ENCODE peak calls at places on chromosome 18, in ten cellular contexts. One of them, this sample, is unnamed.

GRCh38 chr18:42719221-42719620 is 396.3 kb downstream of the RIT2 start:
- DNase-seq in OCI-LY7: no peak
- DNase-seq in body of pancreas: no peak
- DNase-seq in GM23338: no peak
- DNase-seq in heart right ventricle: no peak
- DNase-seq in keratinocyte: no peak
- DNase-seq in HFF-Myc: no peak
- DNase-seq in fibroblast of lung: peak; percentile 1
- DNase-seq in RWPE2: no peak
- DNase-seq in stomach: no peak
- DNase-seq in this sample: no peak

GRCh38 chr18:67421666-67422065 is 94.9 kb downstream of the DSEL start:
- DNase-seq in keratinocyte: no peak
- DNase-seq in RWPE2: no peak
- DNase-seq in body of pancreas: no peak
- DNase-seq in fibroblast of lung: peak; percentile 26
- DNase-seq in stomach: no peak
- DNase-seq in OCI-LY7: no peak
- DNase-seq in heart right ventricle: no peak
- DNase-seq in HFF-Myc: no peak
- DNase-seq in GM23338: no peak
- DNase-seq in this sample: no peak

GRCh38 chr18:12038082-12038660 is 55.5 kb upstream of the ANKRD62 start:
- DNase-seq in stomach: peak; percentile 40
- DNase-seq in keratinocyte: no peak
- DNase-seq in body of pancreas: peak; percentile 49
- DNase-seq in OCI-LY7: no peak
- DNase-seq in fibroblast of lung: peak; percentile 41
- DNase-seq in heart right ventricle: no peak
- DNase-seq in GM23338: peak; percentile 75
- DNase-seq in HFF-Myc: no peak
- DNase-seq in RWPE2: no peak
- DNase-seq in this sample: no peak

GRCh38 chr18:65752625-65753325 is 2.0 kb downstream of the CDH7 start:
- DNase-seq in HFF-Myc: no peak
- DNase-seq in stomach: no peak
- DNase-seq in keratinocyte: no peak
- DNase-seq in GM23338: no peak
- DNase-seq in fibroblast of lung: no peak
- DNase-seq in heart right ventricle: no peak
- DNase-seq in body of pancreas: no peak
- DNase-seq in RWPE2: no peak
- DNase-seq in OCI-LY7: no peak
- DNase-seq in this sample: no peak

GRCh38 chr18:13558132-13558531 is 168.2 kb downstream of the FAM210A start:
- DNase-seq in HFF-Myc: no peak
- DNase-seq in GM23338: peak; percentile 73
- DNase-seq in RWPE2: no peak
- DNase-seq in fibroblast of lung: peak; percentile 29
- DNase-seq in body of pancreas: peak; percentile 41
- DNase-seq in OCI-LY7: peak; percentile 84
- DNase-seq in heart right ventricle: peak; percentile 55
- DNase-seq in keratinocyte: peak; percentile 9
- DNase-seq in stomach: no peak
- DNase-seq in this sample: no peak

GRCh38 chr18:48929951-48930713 is 20.6 kb downstream of the SMAD7 start:
- DNase-seq in fibroblast of lung: peak; percentile 92
- DNase-seq in HFF-Myc: no peak
- DNase-seq in GM23338: peak; percentile 62
- DNase-seq in heart right ventricle: no peak
- DNase-seq in OCI-LY7: no peak
- DNase-seq in stomach: peak; percentile 74
- DNase-seq in RWPE2: no peak
- DNase-seq in keratinocyte: no peak
- DNase-seq in body of pancreas: peak; percentile 88
- DNase-seq in this sample: no peak

GRCh38 chr18:23887493-23887892 is 127.1 kb upstream of the TTC39C start:
- DNase-seq in RWPE2: no peak
- DNase-seq in GM23338: no peak
- DNase-seq in heart right ventricle: no peak
- DNase-seq in keratinocyte: no peak
- DNase-seq in fibroblast of lung: peak; percentile 36
- DNase-seq in HFF-Myc: no peak
- DNase-seq in stomach: no peak
- DNase-seq in OCI-LY7: no peak
- DNase-seq in body of pancreas: no peak
- DNase-seq in this sample: no peak

GRCh38 chr18:32695534-32695933 is 77.3 kb downstream of the KLHL14 start:
- DNase-seq in RWPE2: no peak
- DNase-seq in HFF-Myc: no peak
- DNase-seq in heart right ventricle: no peak
- DNase-seq in body of pancreas: no peak
- DNase-seq in GM23338: no peak
- DNase-seq in stomach: no peak
- DNase-seq in OCI-LY7: no peak
- DNase-seq in fibroblast of lung: no peak
- DNase-seq in keratinocyte: no peak
- DNase-seq in this sample: no peak

GRCh38 chr18:76499021-76499420 is 4.0 kb upstream of the ZNF516 start:
- DNase-seq in heart right ventricle: no peak
- DNase-seq in OCI-LY7: no peak
- DNase-seq in fibroblast of lung: no peak
- DNase-seq in keratinocyte: no peak
- DNase-seq in body of pancreas: no peak
- DNase-seq in GM23338: no peak
- DNase-seq in stomach: no peak
- DNase-seq in HFF-Myc: no peak
- DNase-seq in RWPE2: no peak
- DNase-seq in this sample: no peak

GRCh38 chr18:76451475-76452331 is 43.3 kb downstream of the ZNF516 start:
- DNase-seq in GM23338: peak; percentile 35
- DNase-seq in keratinocyte: no peak
- DNase-seq in RWPE2: no peak
- DNase-seq in OCI-LY7: no peak
- DNase-seq in HFF-Myc: no peak
- DNase-seq in stomach: no peak
- DNase-seq in body of pancreas: peak; percentile 2
- DNase-seq in heart right ventricle: no peak
- DNase-seq in fibroblast of lung: peak; percentile 33
- DNase-seq in this sample: no peak

GRCh38 chr18:1104265-1104792 is 199.7 kb downstream of the ADCYAP1 start:
- DNase-seq in fibroblast of lung: peak; percentile 93
- DNase-seq in stomach: no peak
- DNase-seq in RWPE2: no peak
- DNase-seq in GM23338: no peak
- DNase-seq in heart right ventricle: no peak
- DNase-seq in keratinocyte: no peak
- DNase-seq in body of pancreas: peak; percentile 2
- DNase-seq in OCI-LY7: no peak
- DNase-seq in HFF-Myc: peak; percentile 11
- DNase-seq in this sample: no peak

DNA sequence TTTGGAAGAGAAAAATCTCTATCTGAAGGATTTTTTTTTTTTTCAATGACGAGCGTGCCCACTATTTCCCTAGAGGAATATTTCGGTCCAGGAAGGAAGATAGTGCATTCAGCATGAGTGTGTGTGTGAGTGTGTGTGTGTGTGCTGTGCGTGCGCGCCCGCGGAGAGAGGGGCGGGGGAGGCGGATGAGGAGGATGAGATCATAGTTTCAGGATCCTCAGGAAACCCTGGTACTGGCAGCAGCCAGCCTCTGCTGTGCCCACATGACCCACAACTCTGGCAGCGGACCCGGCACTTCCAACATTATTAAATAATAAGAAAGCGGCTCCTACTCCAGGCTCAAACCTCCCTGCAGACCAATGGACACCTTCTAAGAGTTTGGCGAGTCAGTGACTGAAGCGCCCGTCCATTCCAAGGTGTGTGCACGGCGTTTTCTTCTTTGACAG is 217.0 kb upstream of the DTNA start:
- DNase-seq in heart right ventricle: peak; percentile 85
- DNase-seq in GM23338: peak; percentile 88
- DNase-seq in keratinocyte: peak; percentile 1
- DNase-seq in HFF-Myc: peak; percentile 1
- DNase-seq in OCI-LY7: no peak
- DNase-seq in fibroblast of lung: peak; percentile 89
- DNase-seq in stomach: peak; percentile 28
- DNase-seq in body of pancreas: peak; percentile 93
- DNase-seq in RWPE2: peak; percentile 41
- DNase-seq in this sample: no peak
- TF ChIP-seq CTCF in heart right ventricle: no peak
- TF ChIP-seq CTCF in GM23338: no peak
- TF ChIP-seq CTCF in keratinocyte: no peak
- TF ChIP-seq CTCF in HFF-Myc: no peak
- TF ChIP-seq CTCF in OCI-LY7: no peak
- TF ChIP-seq CTCF in fibroblast of lung: no peak
- TF ChIP-seq CTCF in stomach: no peak
- TF ChIP-seq CTCF in body of pancreas: no peak
- TF ChIP-seq CTCF in RWPE2: no peak
- TF ChIP-seq CTCF in this sample: no peak

DNA sequence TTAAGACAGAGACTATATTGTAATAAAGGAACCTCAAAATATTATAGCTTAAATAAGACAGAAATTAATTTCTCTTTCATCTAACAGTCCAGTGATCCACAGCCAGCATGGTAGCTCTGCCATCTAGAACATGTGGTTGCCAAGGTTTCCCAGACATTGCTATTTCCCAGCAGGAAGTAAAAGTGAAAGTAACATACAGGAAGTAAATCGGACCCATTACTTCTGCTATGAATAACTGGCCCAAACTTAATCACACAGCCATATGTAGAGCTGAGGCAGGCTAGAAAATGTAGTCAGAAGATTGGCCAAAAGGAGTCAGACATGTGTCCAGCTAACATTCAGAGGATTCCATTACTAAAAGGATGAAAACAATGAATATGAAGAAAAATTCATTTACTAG is 71.0 kb downstream of the NOL4 start:
- DNase-seq in OCI-LY7: peak; percentile 34
- DNase-seq in HFF-Myc: no peak
- DNase-seq in body of pancreas: peak; percentile 18
- DNase-seq in fibroblast of lung: peak; percentile 24
- DNase-seq in heart right ventricle: no peak
- DNase-seq in stomach: no peak
- DNase-seq in RWPE2: no peak
- DNase-seq in keratinocyte: no peak
- DNase-seq in GM23338: no peak
- DNase-seq in this sample: no peak
- H3K4me3 ChIP-seq in OCI-LY7: peak overlapping the region; percentile 49
- H3K4me3 ChIP-seq in HFF-Myc: no peak overlapping the region
- H3K4me3 ChIP-seq in body of pancreas: no peak overlapping the region
- H3K4me3 ChIP-seq in fibroblast of lung: peak overlapping the region; percentile 34
- H3K4me3 ChIP-seq in heart right ventricle: no peak overlapping the region
- H3K4me3 ChIP-seq in stomach: peak overlapping the region; percentile 3
- H3K4me3 ChIP-seq in RWPE2: no peak overlapping the region
- H3K4me3 ChIP-seq in keratinocyte: no peak overlapping the region
- H3K4me3 ChIP-seq in GM23338: no peak overlapping the region
- H3K4me3 ChIP-seq in this sample: no peak overlapping the region

GRCh38 chr18:10787293-10787901 is 261.6 kb downstream of the NAPG start:
- DNase-seq in RWPE2: peak; percentile 69
- DNase-seq in body of pancreas: peak; percentile 81
- DNase-seq in heart right ventricle: peak; percentile 69
- DNase-seq in HFF-Myc: peak; percentile 33
- DNase-seq in keratinocyte: peak; percentile 35
- DNase-seq in GM23338: peak; percentile 91
- DNase-seq in fibroblast of lung: peak; percentile 50
- DNase-seq in stomach: peak; percentile 77
- DNase-seq in OCI-LY7: peak; percentile 85
- DNase-seq in this sample: peak; percentile 87
- TF ChIP-seq CTCF in RWPE2: peak; percentile 83
- TF ChIP-seq CTCF in body of pancreas: peak; percentile 85
- TF ChIP-seq CTCF in heart right ventricle: peak; percentile 62
- TF ChIP-seq CTCF in HFF-Myc: peak; percentile 94
- TF ChIP-seq CTCF in keratinocyte: peak; percentile 85
- TF ChIP-seq CTCF in GM23338: peak; percentile 95
- TF ChIP-seq CTCF in fibroblast of lung: peak; percentile 93
- TF ChIP-seq CTCF in stomach: no peak
- TF ChIP-seq CTCF in OCI-LY7: peak; percentile 98
- TF ChIP-seq CTCF in this sample: peak; percentile 86

DNA sequence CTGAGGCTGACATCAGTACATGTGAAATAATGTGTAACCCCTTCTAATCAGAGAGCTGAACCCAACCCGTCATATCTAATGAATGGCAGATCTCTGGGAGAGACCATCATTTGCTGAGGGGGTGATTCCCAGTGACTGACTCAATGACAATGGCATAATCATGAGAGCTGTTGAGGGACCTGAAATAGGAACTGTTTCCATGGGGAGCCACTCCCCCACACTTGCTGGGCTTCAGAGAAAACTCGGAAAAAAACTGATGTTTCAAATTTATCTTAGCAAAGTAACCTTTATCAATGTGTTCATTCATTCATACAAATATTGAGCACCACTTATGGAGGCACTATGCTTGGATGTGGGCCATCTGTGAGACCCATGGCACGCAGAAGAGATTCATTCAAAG is 93.4 kb upstream of the ZBTB14 start:
- DNase-seq in body of pancreas: no peak
- DNase-seq in keratinocyte: no peak
- DNase-seq in RWPE2: no peak
- DNase-seq in stomach: no peak
- DNase-seq in HFF-Myc: no peak
- DNase-seq in GM23338: no peak
- DNase-seq in heart right ventricle: no peak
- DNase-seq in fibroblast of lung: no peak
- DNase-seq in OCI-LY7: no peak
- DNase-seq in this sample: no peak
- H3K4me3 ChIP-seq in body of pancreas: no peak overlapping the region
- H3K4me3 ChIP-seq in keratinocyte: no peak overlapping the region
- H3K4me3 ChIP-seq in RWPE2: no peak overlapping the region
- H3K4me3 ChIP-seq in stomach: no peak overlapping the region
- H3K4me3 ChIP-seq in HFF-Myc: no peak overlapping the region
- H3K4me3 ChIP-seq in GM23338: no peak overlapping the region
- H3K4me3 ChIP-seq in heart right ventricle: no peak overlapping the region
- H3K4me3 ChIP-seq in fibroblast of lung: no peak overlapping the region
- H3K4me3 ChIP-seq in OCI-LY7: no peak overlapping the region
- H3K4me3 ChIP-seq in this sample: no peak overlapping the region

DNA sequence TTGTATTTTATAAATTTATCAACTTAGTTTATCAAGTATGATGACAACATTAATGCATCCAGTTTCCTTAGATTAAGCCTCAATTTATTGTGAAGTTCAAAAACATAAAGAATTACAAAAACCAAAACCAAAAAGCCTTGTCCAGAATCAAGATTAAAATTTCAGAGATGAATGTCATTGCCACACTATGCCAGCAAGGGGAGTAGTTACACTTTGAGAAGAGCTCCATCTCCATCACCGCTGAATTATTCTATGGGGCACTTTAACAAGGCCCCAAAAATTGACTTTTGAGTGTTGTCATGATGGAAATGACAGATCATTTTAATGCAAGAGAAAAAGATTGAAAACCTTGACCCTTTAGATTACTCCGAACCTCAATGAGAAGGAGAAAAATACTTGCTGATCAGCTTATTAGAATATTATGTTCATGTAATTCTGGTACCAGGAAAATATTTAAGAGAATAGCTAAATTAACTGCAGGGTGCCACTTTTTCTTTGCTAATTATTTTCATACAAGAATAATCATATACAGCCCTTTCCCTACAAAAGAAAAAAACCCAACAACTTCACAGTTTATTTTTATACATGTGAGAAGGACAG is 152.5 kb upstream of the AQP4 start:
- DNase-seq in HFF-Myc: no peak
- DNase-seq in GM23338: peak; percentile 48
- DNase-seq in OCI-LY7: peak; percentile 13
- DNase-seq in fibroblast of lung: no peak
- DNase-seq in heart right ventricle: no peak
- DNase-seq in stomach: no peak
- DNase-seq in keratinocyte: no peak
- DNase-seq in RWPE2: no peak
- DNase-seq in body of pancreas: no peak
- DNase-seq in this sample: no peak
- TF ChIP-seq CTCF in HFF-Myc: peak; percentile 24
- TF ChIP-seq CTCF in GM23338: peak; percentile 87
- TF ChIP-seq CTCF in OCI-LY7: peak; percentile 82
- TF ChIP-seq CTCF in fibroblast of lung: no peak
- TF ChIP-seq CTCF in heart right ventricle: peak; percentile 69
- TF ChIP-seq CTCF in stomach: no peak
- TF ChIP-seq CTCF in keratinocyte: peak; percentile 69
- TF ChIP-seq CTCF in RWPE2: peak; percentile 74
- TF ChIP-seq CTCF in body of pancreas: peak; percentile 65
- TF ChIP-seq CTCF in this sample: peak; percentile 52